ENCODE peak calls at places on chromosomes 6 and 20, in four cellular contexts. P is cardiac muscle cell, W is H9, U is adrenal gland. C is an unnamed sample.

GRCh38 chr20:3716195-3716834 is 3.9 kb upstream of the SIGLEC1 start:
- DNase-seq in P (peak; percentile 64), W (peak; percentile 79), U (peak; percentile 54), C (no peak)

GRCh38 chr20:36629719-36630340 is 16.2 kb downstream of the SLA2 start:
- DNase-seq in P (no peak), W (no peak), U (no peak), C (no peak)

GRCh38 chr6:136069119-136069518 is 181.0 kb downstream of the MTFR2 start:
- DNase-seq in P (no peak), W (no peak), U (no peak), C (no peak)

GRCh38 chr6:122647765-122648164 is 37.6 kb downstream of the PKIB start:
- DNase-seq in P (no peak), W (no peak), U (no peak), C (no peak)

GRCh38 chr6:26233608-26234420 is 131.2 kb upstream of the BTN3A2 start:
- DNase-seq in P (peak; percentile 54), W (peak; percentile 64), U (peak; percentile 70), C (no peak)

GRCh38 chr6:34680802-34681515 is 15.6 kb downstream of the ILRUN start:
- DNase-seq in P (no peak), W (no peak), U (no peak), C (no peak)

GRCh38 chr6:4359108-4359710 is 223.8 kb upstream of the ECI2 start:
- DNase-seq in P (no peak), W (no peak), U (no peak), C (no peak)

GRCh38 chr6:127570739-127571389 is 6.1 kb upstream of the C6orf58 start:
- DNase-seq in P (no peak), W (no peak), U (no peak), C (no peak)

GRCh38 chr6:31466466-31466865 is 31.5 kb upstream of the MICB start:
- DNase-seq in P (no peak), W (no peak), U (no peak), C (no peak)

GRCh38 chr6:44284119-44284518 is 13.9 kb downstream of the TMEM151B start:
- DNase-seq in P (no peak), W (no peak), U (no peak), C (no peak)

GRCh38 chr6:46219661-46220060 is 48.9 kb upstream of the ENPP5 start:
- DNase-seq in P (no peak), W (no peak), U (no peak), C (no peak)

GRCh38 chr6:111377558-111378120 is 105.4 kb downstream of the REV3L start:
- DNase-seq in P (no peak), W (no peak), U (no peak), C (no peak)

GRCh38 chr6:78377056-78377455 is 490.3 kb upstream of the IRAK1BP1 start:
- DNase-seq in P (no peak), W (no peak), U (no peak), C (no peak)

GRCh38 chr6:87164004-87164403 is 8.6 kb downstream of the ZNF292 start:
- DNase-seq in P (no peak), W (no peak), U (no peak), C (no peak)

GRCh38 chr6:10528170-10528981 is 7.2 kb downstream of the GCNT2 start:
- DNase-seq in P (no peak), W (peak; percentile 30), U (no peak), C (no peak)

GRCh38 chr6:91243436-91243835 is 656.6 kb upstream of the MAP3K7 start:
- DNase-seq in P (no peak), W (no peak), U (no peak), C (no peak)

GRCh38 chr20:23187759-23188158 is 101.6 kb upstream of the CD93 start:
- DNase-seq in P (no peak), W (no peak), U (peak; percentile 39), C (no peak)

GRCh38 chr6:90066715-90067114 is 172.4 kb downstream of the GJA10 start:
- DNase-seq in P (no peak), W (no peak), U (no peak), C (no peak)

GRCh38 chr6:121748376-121748775 is 312.9 kb downstream of the GJA1 start:
- DNase-seq in P (no peak), W (no peak), U (no peak), C (no peak)

GRCh38 chr6:80553071-80553740 is 446.7 kb downstream of the BCKDHB start:
- DNase-seq in P (no peak), W (no peak), U (no peak), C (no peak)

GRCh38 chr20:38723982-38724602 is at the start of gene SLC32A1:
- DNase-seq in P (no peak), W (peak; percentile 52), U (no peak), C (peak; percentile 41)

GRCh38 chr6:10429638-10430427 is 15.0 kb upstream of the TFAP2A start:
- DNase-seq in P (peak; percentile 57), W (no peak), U (no peak), C (no peak)

GRCh38 chr6:38436726-38437465 is 202.8 kb downstream of the BTBD9 start:
- DNase-seq in P (no peak), W (no peak), U (no peak), C (no peak)

GRCh38 chr6:155316419-155316818 is 2.1 kb upstream of the TFB1M start:
- DNase-seq in P (no peak), W (no peak), U (no peak), C (no peak)

GRCh38 chr6:155314092-155314772 is at the start of gene TFB1M:
- DNase-seq in P (peak; percentile 98), W (peak; percentile 100), U (peak; percentile 99), C (peak; percentile 94)

GRCh38 chr6:155317186-155317585 is 2.9 kb upstream of the TFB1M start:
- DNase-seq in P (no peak), W (no peak), U (no peak), C (no peak)

GRCh38 chr6:155314773-155315515 is 660 bp upstream of the TFB1M start:
- DNase-seq in P (no peak), W (no peak), U (peak; percentile 88), C (peak; percentile 64)

DNA sequence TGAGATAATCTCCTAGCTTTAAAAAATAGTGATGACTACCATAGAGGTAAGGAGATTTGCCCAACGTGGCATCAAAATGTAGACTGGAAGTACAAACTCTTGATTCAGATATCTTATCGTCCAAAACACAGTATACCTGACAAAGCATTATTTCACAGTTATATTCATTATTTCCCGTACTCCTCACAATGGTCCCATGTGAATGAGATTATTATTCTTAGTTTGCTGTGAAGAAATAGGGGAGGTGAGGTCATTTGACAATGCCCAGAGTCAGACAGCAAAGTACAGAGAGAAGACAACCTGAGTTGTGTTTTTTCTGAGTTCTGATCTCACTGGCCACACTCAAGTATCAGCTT is 1.2 kb upstream of the TFB1M start:
- DNase-seq in P (no peak), W (no peak), U (no peak), C (no peak)
- H3K27ac ChIP-seq in P (no peak overlapping the region), W (no peak overlapping the region), U (peak overlapping the region; percentile 93), C (no peak overlapping the region)

DNA sequence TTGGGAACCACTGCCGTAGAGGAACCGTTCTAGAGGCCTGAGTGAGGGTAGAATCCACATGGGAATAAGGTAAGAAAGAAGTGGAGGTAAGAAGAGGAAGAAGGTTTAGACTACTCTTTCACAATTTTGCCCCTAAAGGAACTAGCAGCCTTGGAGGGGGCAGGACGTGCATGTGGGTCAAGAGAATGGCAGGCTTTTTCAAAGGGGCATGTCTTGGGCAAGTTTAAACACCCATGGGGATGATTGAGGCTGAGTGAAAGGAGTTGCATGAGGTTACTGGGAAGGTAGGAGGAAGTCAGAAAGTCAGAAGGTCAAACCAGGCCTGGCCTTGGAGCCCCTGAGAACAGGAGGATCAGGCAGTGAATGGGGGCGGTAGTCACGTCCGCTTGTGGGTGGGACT is 10.2 kb downstream of the ADA start:
- DNase-seq in P (no peak), W (no peak), U (no peak), C (no peak)
- H3K27ac ChIP-seq in P (no peak overlapping the region), W (no peak overlapping the region), U (no peak overlapping the region), C (no peak overlapping the region)

DNA sequence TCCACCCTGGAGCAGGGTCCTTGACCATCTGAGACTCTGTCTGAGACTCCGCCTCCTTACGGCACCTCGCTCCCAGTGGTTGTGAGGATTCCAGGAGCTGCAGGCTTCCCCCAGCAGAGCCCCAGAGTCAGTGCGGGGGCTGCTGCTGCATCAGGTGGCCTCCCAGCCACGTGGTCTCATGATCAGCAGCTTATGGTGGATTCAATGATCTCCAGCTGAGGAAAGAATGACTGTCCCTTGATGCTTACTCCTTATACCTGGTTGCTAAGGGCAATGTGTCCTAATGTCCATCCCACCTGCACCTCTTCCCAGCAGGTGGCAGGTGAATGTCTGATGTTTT is 40.0 kb downstream of the SLC22A1 start:
- DNase-seq in P (no peak), W (peak; percentile 41), U (no peak), C (no peak)
- H3K27ac ChIP-seq in P (no peak overlapping the region), W (no peak overlapping the region), U (no peak overlapping the region), C (no peak overlapping the region)

GRCh38 chr20:34708621-34709043 is 4.5 kb downstream of the TP53INP2 start:
- DNase-seq in P (peak; percentile 47), W (peak; percentile 64), U (peak; percentile 54), C (peak; percentile 67)
- H3K27ac ChIP-seq in P (no peak overlapping the region), W (no peak overlapping the region), U (peak overlapping the region; percentile 96), C (peak overlapping the region; percentile 79)

DNA sequence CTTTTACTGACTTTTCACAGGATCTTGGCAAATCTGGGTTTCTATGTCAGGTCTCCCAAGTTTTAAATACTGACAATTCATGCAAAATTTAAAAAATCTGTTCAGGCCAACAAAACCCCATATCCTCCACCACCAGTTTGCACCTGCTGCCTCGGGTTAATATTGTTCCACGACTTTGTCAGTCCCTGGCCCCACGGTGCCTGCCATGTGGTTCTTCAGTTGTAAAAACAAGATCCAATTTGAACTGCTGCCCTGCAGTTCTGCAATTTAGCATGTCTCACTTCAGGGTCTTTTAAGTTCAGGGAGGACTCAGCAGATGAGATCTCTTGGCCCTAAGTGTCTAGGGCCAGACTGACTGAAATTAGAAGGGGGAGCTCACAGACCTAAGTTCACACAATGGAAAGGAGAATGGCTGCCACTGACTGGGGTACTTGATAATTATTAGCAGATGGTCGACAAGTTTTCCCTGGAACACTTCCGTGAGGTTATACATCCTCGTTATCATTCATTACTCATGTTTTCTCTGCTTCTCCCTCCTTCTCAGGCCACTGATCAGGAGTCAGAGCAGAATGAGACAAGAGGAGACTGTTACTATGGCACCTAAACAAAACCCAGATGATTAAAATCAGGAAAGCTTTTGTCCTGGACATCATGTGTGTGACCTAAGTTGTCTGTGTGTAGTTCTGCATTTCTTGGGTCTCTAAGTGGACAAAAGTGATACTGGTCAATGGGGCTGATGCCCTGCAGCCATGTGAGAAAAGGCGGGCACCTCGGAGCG is 223.5 kb downstream of the KIF16B start:
- DNase-seq in P (no peak), W (no peak), U (no peak), C (no peak)
- H3K27ac ChIP-seq in P (no peak overlapping the region), W (no peak overlapping the region), U (no peak overlapping the region), C (no peak overlapping the region)

GRCh38 chr20:10676518-10676917 is 2.7 kb upstream of the JAG1 start:
- DNase-seq in P (no peak), W (no peak), U (no peak), C (no peak)

GRCh38 chr20:10673176-10673830 is 496 bp downstream of the JAG1 start:
- DNase-seq in P (peak; percentile 66), W (peak; percentile 67), U (peak; percentile 48), C (peak; percentile 39)

GRCh38 chr20:10673831-10674683 is at the start of gene JAG1:
- DNase-seq in P (peak; percentile 99), W (peak; percentile 94), U (peak; percentile 95), C (peak; percentile 82)

GRCh38 chr20:10674684-10675455 is 1.1 kb upstream of the JAG1 start:
- DNase-seq in P (peak; percentile 88), W (peak; percentile 84), U (peak; percentile 72), C (peak; percentile 26)

DNA sequence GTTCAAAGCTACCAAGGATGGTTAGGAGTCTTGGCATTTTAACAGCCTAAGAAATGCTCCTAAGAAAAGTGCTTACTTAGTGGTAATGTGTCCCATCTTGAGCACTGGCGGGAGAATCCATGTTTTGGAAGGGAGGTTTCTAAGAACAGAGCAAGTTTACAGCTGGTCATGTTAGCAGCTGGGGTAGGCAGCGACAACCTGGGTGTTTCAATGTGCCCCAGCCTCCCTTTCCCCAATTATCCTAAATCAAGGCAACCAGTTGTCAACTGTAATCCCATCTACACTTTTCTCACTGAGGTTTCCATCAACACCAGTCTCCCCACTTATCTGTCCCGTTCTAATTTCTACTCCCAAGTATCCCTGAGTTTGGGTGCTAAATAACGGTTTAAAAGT is 1.7 kb upstream of the JAG1 start:
- DNase-seq in P (no peak), W (no peak), U (no peak), C (no peak)
- H3K27ac ChIP-seq in P (peak overlapping the region; percentile 95), W (no peak overlapping the region), U (peak overlapping the region; percentile 97), C (no peak overlapping the region)

C was measured in caudate nucleus.